ENCODE peak calls at places on chromosomes 5 and 9, in six cellular contexts. W is CD4-positive, alpha-beta T cell; U is ovary; B is activated B cell treated with CpG ODN at 0.5 μM for 24 hours; C is IMR-90; E is fibroblast of lung. I is an unnamed sample.

GRCh38 chr9:117725426-117725887 is 21.3 kb downstream of the TLR4 start:
- DNase-seq in W (no peak), U (no peak), B (no peak), C (no peak), E (no peak), I (no peak)

GRCh38 chr5:141853895-141854626 is 24.1 kb downstream of the PCDH1 start:
- DNase-seq in W (no peak), U (no peak), B (no peak), C (no peak), E (no peak), I (no peak)

GRCh38 chr9:124279531-124280175 is 21.9 kb downstream of the NEK6 start:
- DNase-seq in W (no peak), U (no peak), B (no peak), C (no peak), E (no peak), I (no peak)

GRCh38 chr5:40446910-40447309 is 232.8 kb upstream of the PTGER4 start:
- DNase-seq in W (no peak), U (no peak), B (no peak), C (peak; percentile 92), E (peak; percentile 75), I (no peak)

GRCh38 chr5:31511305-31511704 is 20.6 kb downstream of the DROSHA start:
- DNase-seq in W (no peak), U (no peak), B (no peak), C (no peak), E (no peak), I (no peak)

GRCh38 chr5:153959134-153959957 is 79.4 kb downstream of the FAM114A2 start:
- DNase-seq in W (no peak), U (no peak), B (no peak), C (peak; percentile 45), E (peak; percentile 7), I (no peak)

GRCh38 chr5:37717613-37718431 is 122.0 kb downstream of the GDNF start:
- DNase-seq in W (no peak), U (peak; percentile 28), B (no peak), C (peak; percentile 88), E (peak; percentile 92), I (peak; percentile 72)

GRCh38 chr9:37839491-37840461 is 39.2 kb downstream of the DCAF10 start:
- DNase-seq in W (no peak), U (no peak), B (no peak), C (peak; percentile 20), E (peak; percentile 17), I (no peak)

GRCh38 chr5:180950291-180950949 is 38.2 kb upstream of the BTNL3 start:
- DNase-seq in W (no peak), U (no peak), B (no peak), C (no peak), E (no peak), I (no peak)

GRCh38 chr5:113293613-113294340 is 141.0 kb downstream of the TSSK1B start:
- DNase-seq in W (no peak), U (no peak), B (no peak), C (peak; percentile 45), E (peak; percentile 55), I (no peak)

GRCh38 chr5:17180957-17181723 is 36.3 kb upstream of the BASP1 start:
- DNase-seq in W (no peak), U (no peak), B (no peak), C (peak; percentile 100), E (peak; percentile 93), I (no peak)

GRCh38 chr5:76718381-76718832 is 2.5 kb downstream of the F2R start:
- DNase-seq in W (no peak), U (no peak), B (no peak), C (peak; percentile 62), E (no peak), I (no peak)

GRCh38 chr9:699396-699795 is 142.1 kb upstream of the DMRT1 start:
- DNase-seq in W (no peak), U (no peak), B (no peak), C (peak; percentile 43), E (no peak), I (no peak)

GRCh38 chr9:5453673-5454072 is 3.3 kb downstream of the CD274 start:
- DNase-seq in W (no peak), U (no peak), B (no peak), C (no peak), E (no peak), I (no peak)

GRCh38 chr5:90221947-90222346 is 187.6 kb downstream of the CETN3 start:
- DNase-seq in W (no peak), U (no peak), B (no peak), C (peak; percentile 16), E (no peak), I (no peak)

GRCh38 chr9:15231788-15232635 is 75.0 kb downstream of the TTC39B start:
- DNase-seq in W (no peak), U (no peak), B (no peak), C (no peak), E (peak; percentile 39), I (no peak)

GRCh38 chr5:131151216-131151615 is 13.8 kb downstream of the HINT1 start:
- DNase-seq in W (no peak), U (no peak), B (no peak), C (no peak), E (no peak), I (no peak)

GRCh38 chr5:180803181-180804128 is 849 bp upstream of the MGAT1 start:
- DNase-seq in W (peak; percentile 85), U (peak; percentile 54), B (peak; percentile 75), C (no peak), E (no peak), I (peak; percentile 69)

GRCh38 chr5:32095261-32095671 is 78.9 kb downstream of the GOLPH3 start:
- DNase-seq in W (no peak), U (peak; percentile 73), B (no peak), C (no peak), E (no peak), I (no peak)

GRCh38 chr5:137040641-137041340 is 458.3 kb downstream of the SPOCK1 start:
- DNase-seq in W (no peak), U (no peak), B (no peak), C (peak; percentile 24), E (no peak), I (no peak)

GRCh38 chr5:146188358-146188757 is 5.9 kb upstream of the LARS1 start:
- DNase-seq in W (no peak), U (no peak), B (no peak), C (peak; percentile 84), E (no peak), I (no peak)

GRCh38 chr5:73497537-73498056 is 645 bp upstream of the BTF3 start:
- DNase-seq in W (no peak), U (no peak), B (no peak), C (no peak), E (no peak), I (no peak)

GRCh38 chr9:19703702-19704101 is 85.1 kb downstream of the SLC24A2 start:
- DNase-seq in W (no peak), U (no peak), B (no peak), C (no peak), E (no peak), I (no peak)

GRCh38 chr9:22055090-22055489 is 46.0 kb upstream of the CDKN2B start:
- DNase-seq in W (no peak), U (no peak), B (no peak), C (peak; percentile 28), E (no peak), I (no peak)

DNA sequence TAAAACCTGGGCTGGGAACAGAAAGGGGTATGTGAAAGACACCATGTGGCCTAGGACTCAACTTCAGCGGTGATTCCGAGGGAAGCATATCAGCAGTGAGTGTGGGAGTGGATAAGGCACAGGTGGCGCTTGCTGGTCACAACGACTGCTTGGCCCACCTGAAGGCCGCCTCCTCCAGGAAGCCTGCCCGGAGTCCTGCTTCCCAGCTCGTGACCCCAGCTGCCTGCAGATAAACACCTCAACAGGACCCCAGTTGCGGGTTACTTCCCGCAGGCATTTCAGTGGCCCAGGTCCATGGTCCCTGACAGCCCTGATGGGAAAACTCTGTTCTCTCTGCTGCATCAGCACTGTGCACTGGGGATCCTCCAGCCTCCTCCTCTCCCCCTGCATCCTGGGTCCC is 51.7 kb upstream of the FCN1 start:
- DNase-seq in W (no peak), U (peak; percentile 5), B (no peak), C (no peak), E (no peak), I (peak; percentile 59)
- TF ChIP-seq CTCF in W (no peak), U (no peak), B (no peak), C (no peak), E (no peak), I (no peak)

GRCh38 chr9:6584881-6585597 is 60.5 kb downstream of the GLDC start:
- DNase-seq in W (no peak), U (no peak), B (no peak), C (peak; percentile 40), E (peak; percentile 64), I (no peak)
- TF ChIP-seq CTCF in W (peak; percentile 65), U (no peak), B (no peak), C (peak; percentile 51), E (peak; percentile 37), I (peak; percentile 74)

GRCh38 chr5:62562867-62563266 is 15.8 kb upstream of the LRRC70 start:
- DNase-seq in W (no peak), U (no peak), B (no peak), C (no peak), E (no peak), I (no peak)
- TF ChIP-seq CTCF in W (no peak), U (no peak), B (no peak), C (no peak), E (no peak), I (peak; percentile 41)

GRCh38 chr5:5273976-5274375 is 133.8 kb downstream of the ADAMTS16 start:
- DNase-seq in W (no peak), U (no peak), B (no peak), C (no peak), E (no peak), I (no peak)
- TF ChIP-seq CTCF in W (no peak), U (no peak), B (no peak), C (no peak), E (no peak), I (no peak)

GRCh38 chr9:133258061-133259015 is 16.7 kb downstream of the ABO start:
- DNase-seq in W (no peak), U (peak; percentile 59), B (no peak), C (no peak), E (no peak), I (no peak)
- TF ChIP-seq CTCF in W (no peak), U (no peak), B (no peak), C (no peak), E (no peak), I (no peak)

GRCh38 chr5:105639511-105639910 is 2031.2 kb downstream of the EFNA5 start:
- DNase-seq in W (no peak), U (no peak), B (no peak), C (no peak), E (no peak), I (no peak)

GRCh38 chr5:105638437-105638836 is 2032.3 kb downstream of the EFNA5 start:
- DNase-seq in W (no peak), U (no peak), B (no peak), C (no peak), E (no peak), I (no peak)

GRCh38 chr5:105640328-105640727 is 2030.4 kb downstream of the EFNA5 start:
- DNase-seq in W (no peak), U (no peak), B (no peak), C (no peak), E (no peak), I (no peak)

GRCh38 chr5:105639068-105639467 is 2031.7 kb downstream of the EFNA5 start:
- DNase-seq in W (no peak), U (no peak), B (no peak), C (no peak), E (no peak), I (no peak)
- TF ChIP-seq CTCF in W (no peak), U (no peak), B (no peak), C (no peak), E (no peak), I (no peak)